ENCODE peak calls at places on chromosomes 13 and 19, in nine cellular contexts. W, H, I, A, J, V, R, P and L are unnamed samples. For H3K27me3, the result is how much of the 10 kb centered on the place peaks cover.

GRCh38 chr19:39352549-39353285 is 10.5 kb downstream of the SAMD4B start:
- DNase-seq in I (no peak), J (no peak), H (no peak), A (no peak), V (no peak), P (no peak), R (no peak), W (no peak), L (no peak)

GRCh38 chr13:32903720-32904119 is 112.5 kb upstream of the KL start:
- DNase-seq in J (no peak), H (no peak), P (no peak), I (no peak), A (no peak), R (no peak), V (no peak), W (no peak), L (no peak)

GRCh38 chr13:20425819-20426219 is 99.8 kb downstream of the CRYL1 start:
- DNase-seq in A (no peak), V (no peak), I (no peak), P (no peak), R (no peak), H (no peak), W (no peak), J (no peak), L (no peak)

GRCh38 chr19:12777217-12778019 is 2.1 kb upstream of the HOOK2 start:
- DNase-seq in A (peak), H (peak), V (no peak), W (peak), R (peak), J (no peak), I (peak), P (peak), L (peak)

GRCh38 chr13:103788061-103788652 is 721.9 kb upstream of the SLC10A2 start:
- DNase-seq in P (no peak), V (no peak), W (peak), J (no peak), R (no peak), H (no peak), A (no peak), I (no peak), L (no peak)

GRCh38 chr19:17086129-17086528 is 10.6 kb downstream of the MYO9B start:
- DNase-seq in R (no peak), A (no peak), I (no peak), H (peak), V (no peak), J (no peak), P (no peak), W (no peak), L (no peak)

GRCh38 chr13:40863723-40864122 is 74.3 kb downstream of the SLC25A15 start:
- DNase-seq in J (no peak), V (no peak), H (no peak), R (no peak), I (no peak), W (no peak), P (no peak), A (no peak), L (no peak)

GRCh38 chr19:50710094-50710493 is 9.5 kb downstream of the SHANK1 start:
- DNase-seq in I (no peak), A (no peak), P (no peak), W (no peak), V (no peak), R (no peak), J (no peak), H (no peak), L (no peak)

GRCh38 chr13:59744747-59745394 is 418.9 kb downstream of the DIAPH3 start:
- DNase-seq in R (no peak), V (no peak), I (no peak), A (no peak), H (no peak), J (no peak), P (no peak), W (no peak), L (no peak)

GRCh38 chr19:11180346-11180745 is 17.0 kb downstream of the KANK2 start:
- DNase-seq in W (no peak), A (no peak), R (no peak), P (no peak), V (no peak), J (no peak), I (no peak), H (peak), L (no peak)

GRCh38 chr19:37654525-37654832 is 786 bp downstream of the ZFP30 start:
- DNase-seq in A (no peak), J (no peak), W (no peak), V (no peak), P (no peak), I (no peak), R (no peak), H (no peak), L (no peak)

GRCh38 chr19:23116802-23117571 is at the start of gene ZNF730:
- DNase-seq in P (peak), I (no peak), V (peak), W (peak), R (peak), H (peak), A (peak), J (no peak), L (no peak)

GRCh38 chr19:13428352-13428751 is 77.9 kb downstream of the CACNA1A start:
- DNase-seq in W (no peak), R (no peak), J (no peak), P (no peak), I (no peak), A (no peak), V (no peak), H (no peak), L (no peak)

GRCh38 chr13:44437356-44438233 is 64.0 kb downstream of the SERP2 start:
- DNase-seq in P (no peak), A (no peak), J (no peak), H (no peak), R (no peak), W (no peak), I (no peak), V (peak), L (no peak)

GRCh38 chr13:97328222-97328790 is 105.7 kb upstream of the RAP2A start:
- DNase-seq in W (no peak), I (no peak), V (peak), A (no peak), J (no peak), P (no peak), R (no peak), H (peak), L (no peak)

GRCh38 chr19:16051254-16052025 is 24.9 kb upstream of the TPM4 start:
- DNase-seq in P (no peak), V (no peak), A (no peak), H (no peak), W (no peak), I (peak), R (no peak), J (no peak), L (no peak)

GRCh38 chr19:12314553-12314952 is 18.9 kb downstream of the ZNF563 start:
- DNase-seq in J (no peak), H (no peak), W (no peak), A (no peak), R (no peak), I (no peak), P (no peak), V (no peak), L (peak)

GRCh38 chr19:38734426-38735256 is 9.6 kb downstream of the CAPN12 start:
- DNase-seq in R (peak), I (peak), W (no peak), A (no peak), H (peak), V (no peak), J (no peak), P (peak), L (peak)

GRCh38 chr19:49832556-49832955 is 14.5 kb downstream of the MED25 start:
- DNase-seq in P (no peak), R (no peak), V (no peak), J (no peak), H (no peak), I (no peak), W (no peak), A (no peak), L (no peak)

GRCh38 chr19:3285647-3286176 is 61.3 kb downstream of the CELF5 start:
- DNase-seq in P (peak), H (no peak), J (no peak), I (peak), W (no peak), V (peak), R (no peak), A (no peak), L (no peak)

GRCh38 chr19:13872695-13873389 is 4.1 kb upstream of the NANOS3 start:
- DNase-seq in J (no peak), W (no peak), V (peak), A (no peak), R (no peak), I (no peak), H (peak), P (no peak), L (no peak)

GRCh38 chr19:45424191-45425058 is 708 bp upstream of the ERCC1 start:
- DNase-seq in J (peak), H (peak), W (peak), A (no peak), P (peak), R (peak), I (no peak), V (no peak), L (peak)

GRCh38 chr19:45421953-45422498 is 1.7 kb downstream of the ERCC1 start:
- DNase-seq in R (no peak), I (no peak), P (no peak), J (no peak), V (no peak), H (no peak), A (no peak), W (no peak), L (no peak)

GRCh38 chr19:45423589-45424190 is at the start of gene ERCC1:
- DNase-seq in R (peak), A (peak), V (peak), W (peak), I (peak), J (peak), P (peak), H (peak), L (peak)

GRCh38 chr19:45420871-45421270 is 2.8 kb downstream of the ERCC1 start:
- DNase-seq in P (no peak), H (no peak), J (no peak), V (no peak), R (no peak), A (no peak), I (no peak), W (no peak), L (no peak)

GRCh38 chr19:45423033-45423588 is 606 bp downstream of the ERCC1 start:
- DNase-seq in R (no peak), H (no peak), A (no peak), I (no peak), W (no peak), P (no peak), J (no peak), V (no peak), L (no peak)
- H3K27me3 ChIP-seq in R (under half), H (under half), A (under half), I (under half), W (under half), P (under half), J (under half), V (under half), L (under half)

GRCh38 chr19:18790566-18791314 is at the start of gene COMP:
- DNase-seq in W (no peak), H (peak), P (no peak), A (no peak), J (no peak), R (peak), I (no peak), V (no peak), L (no peak)
- H3K27me3 ChIP-seq in W (half or more), H (under half), P (under half), A (under half), J (under half), R (half or more), I (under half), V (half or more), L (under half)

GRCh38 chr19:54517483-54517882 is 14.9 kb downstream of the LAIR2 start:
- DNase-seq in V (peak), J (no peak), A (no peak), R (no peak), P (no peak), W (peak), H (peak), I (peak), L (peak)

GRCh38 chr19:54518844-54519243 is 16.2 kb downstream of the LAIR2 start:
- DNase-seq in W (no peak), A (no peak), V (no peak), H (no peak), P (peak), R (no peak), I (no peak), J (no peak), L (no peak)

DNA sequence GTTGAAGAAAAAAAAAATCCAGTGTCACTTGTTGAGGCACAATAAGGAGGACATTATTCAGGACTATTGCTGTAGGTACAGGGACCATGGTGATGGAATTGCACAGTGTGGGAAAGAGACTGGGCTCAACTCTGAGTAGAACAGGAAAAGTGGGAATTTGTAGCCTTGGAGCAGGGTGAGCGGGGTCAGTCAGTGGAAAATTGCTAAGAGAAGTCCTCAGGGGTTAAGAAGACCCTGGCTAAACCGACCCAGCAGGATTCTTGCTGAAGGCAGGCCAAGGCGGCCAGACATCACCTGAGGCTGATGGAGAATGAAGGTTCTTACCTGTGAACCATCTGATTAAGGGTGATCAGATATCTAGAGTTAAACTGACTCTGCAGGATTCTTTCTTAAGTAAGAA is 12.5 kb downstream of the LAIR2 start:
- DNase-seq in H (no peak), P (no peak), R (no peak), V (no peak), J (no peak), A (no peak), I (no peak), W (no peak), L (no peak)
- H3K27me3 ChIP-seq in H (under half), P (under half), R (under half), V (under half), J (under half), A (under half), I (under half), W (under half), L (half or more)

DNA sequence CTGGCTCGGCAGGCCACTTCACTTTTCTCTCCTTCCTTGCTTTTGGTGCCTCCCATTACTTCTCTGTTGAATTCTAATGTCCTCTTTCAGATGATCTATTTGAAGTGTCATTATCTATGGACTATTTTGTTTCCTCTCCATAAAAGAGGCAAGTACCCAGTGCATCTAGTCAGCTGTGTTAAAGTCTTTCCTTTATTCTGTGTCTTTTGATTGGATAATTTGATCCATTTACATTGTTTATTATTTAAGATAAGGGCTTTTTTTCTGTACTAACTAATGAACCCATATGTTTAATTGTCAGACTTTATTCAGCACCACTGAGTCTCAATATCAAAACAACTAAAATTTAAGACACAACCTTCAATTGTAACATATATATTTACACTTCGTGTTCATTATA is 36.4 kb downstream of the IGFL3 start:
- DNase-seq in W (no peak), P (no peak), J (no peak), A (no peak), H (no peak), I (no peak), V (no peak), R (no peak), L (no peak)
- H3K27me3 ChIP-seq in W (under half), P (under half), J (under half), A (under half), H (under half), I (under half), V (under half), R (under half), L (under half)

DNA sequence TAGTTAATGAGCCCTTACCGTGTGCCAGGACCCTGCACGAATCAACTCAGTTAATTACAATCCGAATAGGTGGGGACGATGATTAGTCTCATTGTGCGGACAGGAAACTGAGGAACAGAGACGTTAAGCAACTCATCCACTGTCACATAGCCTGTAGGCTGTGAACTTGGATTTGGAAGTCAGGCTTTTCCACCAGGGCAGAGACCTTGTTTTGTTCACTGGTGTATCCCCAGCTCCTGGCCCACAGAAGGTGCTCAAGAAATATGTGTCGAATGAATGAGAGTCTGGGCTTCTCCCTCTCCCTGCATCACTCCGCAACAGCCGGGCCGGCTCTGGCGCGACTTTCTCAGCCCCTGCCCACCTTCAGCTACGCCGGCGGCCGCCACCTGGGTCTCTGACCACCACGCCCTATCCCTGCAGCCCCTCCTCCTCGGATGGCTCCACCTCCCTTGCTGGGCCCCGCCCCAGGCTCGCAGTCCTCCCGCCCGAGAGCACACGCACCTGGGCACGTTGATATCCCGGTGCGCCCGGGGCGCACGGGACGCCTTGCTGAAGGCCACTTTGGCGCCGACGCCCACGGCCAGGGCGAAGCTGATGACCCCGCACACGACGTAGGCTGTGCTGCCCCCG is 1.3 kb downstream of the SHISA7 start:
- DNase-seq in J (no peak), P (no peak), H (no peak), W (no peak), R (no peak), A (no peak), I (no peak), V (no peak), L (no peak)
- H3K27me3 ChIP-seq in J (under half), P (under half), H (under half), W (half or more), R (half or more), A (under half), I (under half), V (half or more), L (half or more)

GRCh38 chr13:36430247-36431203 is 1.8 kb upstream of the CCNA1 start:
- DNase-seq in W (peak), R (no peak), I (no peak), J (no peak), P (no peak), V (no peak), H (no peak), A (no peak), L (peak)
- H3K27me3 ChIP-seq in W (half or more), R (under half), I (under half), J (under half), P (under half), V (under half), H (under half), A (under half), L (under half)